ENCODE peak calls at places on chromosomes 1 and 21, in five cellular contexts. P is fibroblast of mammary gland, I is A549, M is ovary, E is lung. X is an unnamed sample.

GRCh38 chr1:21491483-21492170 is 17.6 kb upstream of the ALPL start:
- DNase-seq in P (no peak), I (no peak), M (no peak), E (no peak), X (no peak)

GRCh38 chr1:209367031-209367813 is 216.3 kb upstream of the CAMK1G start:
- DNase-seq in P (peak; percentile 69), I (no peak), M (no peak), E (no peak), X (no peak)

GRCh38 chr1:201685485-201685884 is 143.5 kb upstream of the IPO9 start:
- DNase-seq in P (no peak), I (no peak), M (no peak), E (no peak), X (no peak)

GRCh38 chr1:59022799-59023198 is 239.0 kb upstream of the JUN start:
- DNase-seq in P (no peak), I (no peak), M (no peak), E (no peak), X (no peak)

GRCh38 chr1:234309598-234310459 is 63.4 kb upstream of the COA6 start:
- DNase-seq in P (peak; percentile 44), I (peak; percentile 86), M (no peak), E (peak; percentile 68), X (peak; percentile 63)

GRCh38 chr21:9767592-9768375 is 753.6 kb upstream of the TPTE start:
- DNase-seq in P (no peak), I (no peak), M (no peak), E (no peak), X (peak; percentile 73)

GRCh38 chr1:53573931-53574330 is 114.7 kb downstream of the DMRTB1 start:
- DNase-seq in P (no peak), I (no peak), M (no peak), E (no peak), X (no peak)

GRCh38 chr1:162404550-162405160 is 7.3 kb downstream of the SH2D1B start:
- DNase-seq in P (peak; percentile 90), I (no peak), M (no peak), E (no peak), X (no peak)

GRCh38 chr1:59292557-59292956 is 4.3 kb upstream of the FGGY start:
- DNase-seq in P (peak; percentile 71), I (no peak), M (no peak), E (peak; percentile 64), X (peak; percentile 28)

GRCh38 chr1:232590742-232591082 is 39.2 kb downstream of the SIPA1L2 start:
- DNase-seq in P (no peak), I (no peak), M (no peak), E (no peak), X (no peak)

GRCh38 chr1:153958961-153959260 is 499 bp upstream of the CRTC2 start:
- DNase-seq in P (no peak), I (no peak), M (peak; percentile 59), E (no peak), X (no peak)

GRCh38 chr21:26055841-26056264 is 114.7 kb downstream of the APP start:
- DNase-seq in P (peak; percentile 23), I (no peak), M (no peak), E (no peak), X (no peak)

GRCh38 chr1:167121375-167122120 is 27.7 kb downstream of the STYXL2 start:
- DNase-seq in P (peak; percentile 20), I (peak; percentile 58), M (no peak), E (peak; percentile 40), X (peak; percentile 53)

GRCh38 chr1:108877324-108877812 is 583 bp downstream of the GPSM2 start:
- DNase-seq in P (peak; percentile 57), I (no peak), M (no peak), E (no peak), X (no peak)

GRCh38 chr1:200282497-200283122 is 127.2 kb downstream of the ZNF281 start:
- DNase-seq in P (no peak), I (no peak), M (no peak), E (no peak), X (no peak)

GRCh38 chr1:20480261-20481157 is 5.5 kb downstream of the CAMK2N1 start:
- DNase-seq in P (no peak), I (peak; percentile 58), M (no peak), E (no peak), X (no peak)

GRCh38 chr1:27360159-27361043 is 6.4 kb downstream of the MAP3K6 start:
- DNase-seq in P (no peak), I (no peak), M (no peak), E (no peak), X (peak; percentile 76)

GRCh38 chr1:230459463-230459862 is 33.3 kb upstream of the PGBD5 start:
- DNase-seq in P (peak; percentile 81), I (no peak), M (no peak), E (no peak), X (no peak)

GRCh38 chr1:220685879-220686278 is 4.3 kb upstream of the C1orf115 start:
- DNase-seq in P (no peak), I (peak; percentile 40), M (no peak), E (no peak), X (no peak)

GRCh38 chr21:31900121-31900895 is 27.5 kb downstream of the HUNK start:
- DNase-seq in P (no peak), I (no peak), M (no peak), E (no peak), X (no peak)

GRCh38 chr1:93636712-93637111 is 44.9 kb downstream of the BCAR3 start:
- DNase-seq in P (no peak), I (no peak), M (no peak), E (no peak), X (no peak)

GRCh38 chr1:19033926-19034680 is 77.6 kb upstream of the IFFO2 start:
- DNase-seq in P (peak; percentile 54), I (no peak), M (no peak), E (no peak), X (peak; percentile 22)

GRCh38 chr1:153790996-153791855 is 16.0 kb downstream of the SLC27A3 start:
- DNase-seq in P (peak; percentile 88), I (no peak), M (peak; percentile 15), E (no peak), X (no peak)

GRCh38 chr1:18079941-18080340 is 27.7 kb upstream of the IGSF21 start:
- DNase-seq in P (no peak), I (no peak), M (no peak), E (no peak), X (no peak)

GRCh38 chr1:62177621-62178020 is 17.0 kb upstream of the L1TD1 start:
- DNase-seq in P (no peak), I (no peak), M (no peak), E (no peak), X (no peak)

GRCh38 chr21:31873696-31874599 is 1.1 kb downstream of the HUNK start:
- DNase-seq in P (no peak), I (peak; percentile 36), M (no peak), E (peak; percentile 36), X (peak; percentile 82)

GRCh38 chr1:209398330-209398991 is 185.1 kb upstream of the CAMK1G start:
- DNase-seq in P (peak; percentile 92), I (peak; percentile 40), M (no peak), E (no peak), X (peak; percentile 53)

GRCh38 chr1:176206006-176206960 is 803 bp downstream of the COP1 start:
- DNase-seq in P (peak; percentile 24), I (peak; percentile 25), M (no peak), E (peak; percentile 41), X (peak; percentile 75)

GRCh38 chr21:34204481-34205439 is 131.4 kb downstream of the MRPS6 start:
- DNase-seq in P (no peak), I (no peak), M (no peak), E (no peak), X (no peak)

GRCh38 chr1:21149430-21149861 is 27.3 kb downstream of the EIF4G3 start:
- DNase-seq in P (peak; percentile 31), I (peak; percentile 48), M (no peak), E (peak; percentile 37), X (no peak)

GRCh38 chr1:52925571-52926005 is 1.5 kb upstream of the SCP2 start:
- DNase-seq in P (peak; percentile 26), I (no peak), M (peak; percentile 69), E (no peak), X (peak; percentile 73)

GRCh38 chr1:4275083-4275482 is 375.0 kb upstream of the C1orf174 start:
- DNase-seq in P (no peak), I (no peak), M (no peak), E (no peak), X (no peak)

GRCh38 chr1:116127123-116127847 is 16.1 kb downstream of the MAB21L3 start:
- DNase-seq in P (peak; percentile 46), I (no peak), M (no peak), E (no peak), X (no peak)

GRCh38 chr21:44699502-44700001 is 2.6 kb downstream of the KRTAP10-12 start:
- DNase-seq in P (no peak), I (no peak), M (no peak), E (peak; percentile 22), X (no peak)